ENCODE peak calls at places on chromosomes 12 and 14, in five cellular contexts. One of them, this sample, is unnamed.

GRCh38 chr12:40351976-40352375 is 127.2 kb downstream of the LRRK2 start:
- DNase-seq in RCC 7860: no peak
- DNase-seq in fibroblast of lung: peak; percentile 7
- DNase-seq in AG09319: no peak
- DNase-seq in kidney tubule cell: no peak
- DNase-seq in this sample: no peak

GRCh38 chr12:104748356-104748755 is 209.7 kb downstream of the SLC41A2 start:
- DNase-seq in fibroblast of lung: no peak
- DNase-seq in kidney tubule cell: no peak
- DNase-seq in RCC 7860: no peak
- DNase-seq in AG09319: no peak
- DNase-seq in this sample: no peak

GRCh38 chr12:122088181-122088810 is 9.7 kb downstream of the MLXIP start:
- DNase-seq in fibroblast of lung: no peak
- DNase-seq in RCC 7860: no peak
- DNase-seq in kidney tubule cell: no peak
- DNase-seq in AG09319: no peak
- DNase-seq in this sample: no peak

GRCh38 chr12:118061011-118061875 is at the start of gene WSB2:
- DNase-seq in fibroblast of lung: peak; percentile 71
- DNase-seq in RCC 7860: no peak
- DNase-seq in kidney tubule cell: peak; percentile 70
- DNase-seq in AG09319: no peak
- DNase-seq in this sample: peak; percentile 22

GRCh38 chr12:67040861-67041137 is 228.4 kb upstream of the CAND1 start:
- DNase-seq in AG09319: no peak
- DNase-seq in kidney tubule cell: no peak
- DNase-seq in RCC 7860: no peak
- DNase-seq in fibroblast of lung: no peak
- DNase-seq in this sample: no peak

GRCh38 chr12:10392394-10392930 is 2.6 kb upstream of the KLRK1 start:
- DNase-seq in RCC 7860: peak; percentile 78
- DNase-seq in AG09319: peak; percentile 72
- DNase-seq in fibroblast of lung: peak; percentile 91
- DNase-seq in kidney tubule cell: peak; percentile 26
- DNase-seq in this sample: no peak

GRCh38 chr14:59161571-59162175 is 26.8 kb upstream of the DAAM1 start:
- DNase-seq in fibroblast of lung: peak; percentile 88
- DNase-seq in RCC 7860: no peak
- DNase-seq in AG09319: no peak
- DNase-seq in kidney tubule cell: peak; percentile 45
- DNase-seq in this sample: no peak

GRCh38 chr14:34926552-34926951 is 51.4 kb upstream of the BAZ1A start:
- DNase-seq in AG09319: no peak
- DNase-seq in RCC 7860: no peak
- DNase-seq in fibroblast of lung: peak; percentile 67
- DNase-seq in kidney tubule cell: peak; percentile 16
- DNase-seq in this sample: no peak

GRCh38 chr12:77728018-77728417 is 102.7 kb upstream of the NAV3 start:
- DNase-seq in kidney tubule cell: no peak
- DNase-seq in RCC 7860: no peak
- DNase-seq in AG09319: no peak
- DNase-seq in fibroblast of lung: peak; percentile 31
- DNase-seq in this sample: no peak

GRCh38 chr12:63668028-63668799 is at the start of gene DPY19L2:
- DNase-seq in fibroblast of lung: peak; percentile 77
- DNase-seq in kidney tubule cell: peak; percentile 83
- DNase-seq in RCC 7860: peak; percentile 60
- DNase-seq in AG09319: peak; percentile 28
- DNase-seq in this sample: peak; percentile 43

GRCh38 chr12:121114806-121115205 is 17.9 kb upstream of the P2RX7 start:
- DNase-seq in kidney tubule cell: no peak
- DNase-seq in fibroblast of lung: no peak
- DNase-seq in RCC 7860: no peak
- DNase-seq in AG09319: no peak
- DNase-seq in this sample: no peak

GRCh38 chr14:45177081-45177480 is 41.4 kb downstream of the FANCM start:
- DNase-seq in kidney tubule cell: no peak
- DNase-seq in fibroblast of lung: peak; percentile 72
- DNase-seq in RCC 7860: no peak
- DNase-seq in AG09319: peak; percentile 46
- DNase-seq in this sample: no peak

GRCh38 chr12:64806593-64806992 is 17.9 kb upstream of the TBC1D30 start:
- DNase-seq in RCC 7860: no peak
- DNase-seq in fibroblast of lung: peak; percentile 49
- DNase-seq in kidney tubule cell: no peak
- DNase-seq in AG09319: no peak
- DNase-seq in this sample: no peak

GRCh38 chr12:2274733-2275132 is 221.9 kb downstream of the CACNA1C start:
- DNase-seq in AG09319: no peak
- DNase-seq in kidney tubule cell: no peak
- DNase-seq in RCC 7860: no peak
- DNase-seq in fibroblast of lung: no peak
- DNase-seq in this sample: no peak

GRCh38 chr12:113397497-113398197 is 6.0 kb downstream of the SDS start:
- DNase-seq in kidney tubule cell: no peak
- DNase-seq in RCC 7860: no peak
- DNase-seq in fibroblast of lung: no peak
- DNase-seq in AG09319: no peak
- DNase-seq in this sample: no peak

GRCh38 chr12:62813031-62813829 is 121.7 kb downstream of the PPM1H start:
- DNase-seq in RCC 7860: peak; percentile 26
- DNase-seq in fibroblast of lung: peak; percentile 66
- DNase-seq in kidney tubule cell: peak; percentile 68
- DNase-seq in AG09319: peak; percentile 44
- DNase-seq in this sample: peak; percentile 60

GRCh38 chr14:28142400-28143015 is 624.1 kb upstream of the FOXG1 start:
- DNase-seq in fibroblast of lung: peak; percentile 6
- DNase-seq in RCC 7860: no peak
- DNase-seq in kidney tubule cell: no peak
- DNase-seq in AG09319: no peak
- DNase-seq in this sample: no peak

GRCh38 chr14:71803539-71804260 is 128.5 kb upstream of the RGS6 start:
- DNase-seq in kidney tubule cell: peak; percentile 17
- DNase-seq in AG09319: no peak
- DNase-seq in fibroblast of lung: peak; percentile 84
- DNase-seq in RCC 7860: no peak
- DNase-seq in this sample: no peak

GRCh38 chr12:7905071-7905470 is 30.9 kb downstream of the SLC2A3 start:
- DNase-seq in kidney tubule cell: no peak
- DNase-seq in fibroblast of lung: peak; percentile 28
- DNase-seq in AG09319: no peak
- DNase-seq in RCC 7860: no peak
- DNase-seq in this sample: no peak

GRCh38 chr14:101736071-101736470 is 25.4 kb upstream of the PPP2R5C start:
- DNase-seq in fibroblast of lung: no peak
- DNase-seq in AG09319: no peak
- DNase-seq in kidney tubule cell: no peak
- DNase-seq in RCC 7860: no peak
- DNase-seq in this sample: no peak

GRCh38 chr12:97535582-97535981 is 73.0 kb downstream of the RMST start:
- DNase-seq in kidney tubule cell: peak; percentile 82
- DNase-seq in AG09319: no peak
- DNase-seq in RCC 7860: peak; percentile 58
- DNase-seq in fibroblast of lung: peak; percentile 85
- DNase-seq in this sample: no peak

GRCh38 chr14:104882325-104882973 is 17.4 kb downstream of the CEP170B start:
- DNase-seq in RCC 7860: no peak
- DNase-seq in fibroblast of lung: no peak
- DNase-seq in kidney tubule cell: peak; percentile 83
- DNase-seq in AG09319: no peak
- DNase-seq in this sample: no peak

GRCh38 chr14:38663382-38663781 is 407.5 kb upstream of the CLEC14A start:
- DNase-seq in kidney tubule cell: no peak
- DNase-seq in fibroblast of lung: no peak
- DNase-seq in AG09319: no peak
- DNase-seq in RCC 7860: no peak
- DNase-seq in this sample: no peak